ENCODE peak calls at places on chromosomes 1 and 21, in six cellular contexts. G is A549, Y is heart left ventricle, W is psoas muscle, O is lower lobe of right lung, M is left ventricle myocardium inferior. P is an unnamed sample.

GRCh38 chr1:29166291-29166878 is 15.3 kb downstream of the SRSF4 start:
- DNase-seq in M (no peak), G (no peak), O (peak), W (no peak), Y (no peak), P (no peak)

GRCh38 chr1:168783831-168784230 is 54.8 kb upstream of the DPT start:
- DNase-seq in O (no peak), M (no peak), W (no peak), Y (no peak), G (no peak), P (no peak)

GRCh38 chr1:173093721-173094450 is 43.1 kb upstream of the TNFSF18 start:
- DNase-seq in G (no peak), Y (no peak), M (no peak), O (no peak), W (no peak), P (no peak)

GRCh38 chr1:209627349-209628196 is 24.7 kb downstream of the LAMB3 start:
- DNase-seq in Y (peak), M (peak), G (peak), O (peak), W (peak), P (no peak)

GRCh38 chr1:157170677-157171515 is 32.7 kb upstream of the ETV3 start:
- DNase-seq in O (peak), Y (no peak), G (peak), M (no peak), W (no peak), P (no peak)

GRCh38 chr1:93734999-93735398 is 53.4 kb upstream of the BCAR3 start:
- DNase-seq in W (no peak), M (no peak), Y (no peak), G (no peak), O (no peak), P (no peak)

GRCh38 chr21:29215709-29216108 is 83.0 kb upstream of the BACH1 start:
- DNase-seq in O (no peak), G (no peak), Y (no peak), W (no peak), M (no peak), P (no peak)

GRCh38 chr1:214234635-214235025 is 46.3 kb upstream of the SMYD2 start:
- DNase-seq in W (no peak), Y (no peak), M (no peak), O (no peak), G (no peak), P (no peak)

GRCh38 chr1:226100436-226101347 is 38.2 kb downstream of the H3-3A start:
- DNase-seq in O (peak), G (peak), M (peak), Y (peak), W (no peak), P (peak)

GRCh38 chr1:5868931-5869500 is 123.2 kb downstream of the NPHP4 start:
- DNase-seq in Y (no peak), M (no peak), O (no peak), G (no peak), W (no peak), P (no peak)

GRCh38 chr1:43418858-43419257 is 29.2 kb downstream of the SZT2 start:
- DNase-seq in M (no peak), Y (no peak), G (no peak), O (no peak), W (no peak), P (no peak)

GRCh38 chr1:20328201-20328600 is 37.5 kb downstream of the VWA5B1 start:
- DNase-seq in M (no peak), W (no peak), O (no peak), Y (no peak), G (no peak), P (no peak)

GRCh38 chr1:17008208-17008855 is 3.4 kb downstream of the ATP13A2 start:
- DNase-seq in W (peak), M (no peak), O (no peak), G (no peak), Y (no peak), P (no peak)

GRCh38 chr1:159177273-159177907 is 6.0 kb downstream of the CADM3 start:
- DNase-seq in G (peak), W (no peak), Y (peak), M (no peak), O (no peak), P (peak)

GRCh38 chr1:225763815-225764548 is 13.6 kb upstream of the SRP9 start:
- DNase-seq in Y (peak), G (no peak), M (no peak), W (no peak), O (no peak), P (no peak)

GRCh38 chr1:22794691-22795090 is 84.1 kb downstream of the EPHB2 start:
- DNase-seq in Y (peak), M (peak), G (no peak), W (no peak), O (no peak), P (no peak)

GRCh38 chr1:89762431-89762800 is 58.4 kb upstream of the LRRC8D start:
- DNase-seq in M (no peak), W (no peak), G (no peak), Y (no peak), O (no peak), P (no peak)

GRCh38 chr1:214446772-214447556 is 104.4 kb downstream of the PTPN14 start:
- DNase-seq in O (no peak), W (no peak), G (peak), Y (no peak), M (no peak), P (peak)

GRCh38 chr1:238254935-238255334 is 364.2 kb upstream of the ZP4 start:
- DNase-seq in G (no peak), W (no peak), Y (no peak), M (no peak), O (no peak), P (no peak)

GRCh38 chr1:95076034-95076433 is 3.3 kb upstream of the ALG14 start:
- DNase-seq in O (no peak), M (no peak), G (no peak), Y (no peak), W (no peak), P (no peak)

GRCh38 chr1:95084317-95085176 is 11.8 kb upstream of the ALG14 start:
- DNase-seq in Y (no peak), O (no peak), M (no peak), W (no peak), G (peak), P (no peak)

GRCh38 chr1:95085376-95085775 is 12.6 kb upstream of the ALG14 start:
- DNase-seq in G (no peak), M (no peak), O (no peak), W (no peak), Y (no peak), P (no peak)

GRCh38 chr1:95080446-95080845 is 7.7 kb upstream of the ALG14 start:
- DNase-seq in Y (no peak), G (no peak), W (no peak), M (no peak), O (no peak), P (no peak)
- TF ChIP-seq CTCF in Y (no peak), G (no peak), W (no peak), M (no peak), O (no peak), P (no peak)

GRCh38 chr1:38420666-38421065 is 374.1 kb upstream of the POU3F1 start:
- DNase-seq in Y (no peak), G (no peak), W (no peak), O (no peak), M (no peak), P (no peak)
- H3K4me3 ChIP-seq in Y (no peak), G (no peak), W (no peak), O (no peak), M (no peak), P (no peak)

GRCh38 chr1:97238816-97239215 is 517.2 kb downstream of the PTBP2 start:
- DNase-seq in O (no peak), G (no peak), Y (no peak), M (no peak), W (no peak), P (no peak)

GRCh38 chr1:97247196-97247595 is 525.6 kb downstream of the PTBP2 start:
- DNase-seq in G (no peak), M (no peak), O (no peak), Y (no peak), W (no peak), P (no peak)

GRCh38 chr1:97245682-97246081 is 524.1 kb downstream of the PTBP2 start:
- DNase-seq in Y (no peak), M (no peak), G (no peak), W (no peak), O (no peak), P (peak)

DNA sequence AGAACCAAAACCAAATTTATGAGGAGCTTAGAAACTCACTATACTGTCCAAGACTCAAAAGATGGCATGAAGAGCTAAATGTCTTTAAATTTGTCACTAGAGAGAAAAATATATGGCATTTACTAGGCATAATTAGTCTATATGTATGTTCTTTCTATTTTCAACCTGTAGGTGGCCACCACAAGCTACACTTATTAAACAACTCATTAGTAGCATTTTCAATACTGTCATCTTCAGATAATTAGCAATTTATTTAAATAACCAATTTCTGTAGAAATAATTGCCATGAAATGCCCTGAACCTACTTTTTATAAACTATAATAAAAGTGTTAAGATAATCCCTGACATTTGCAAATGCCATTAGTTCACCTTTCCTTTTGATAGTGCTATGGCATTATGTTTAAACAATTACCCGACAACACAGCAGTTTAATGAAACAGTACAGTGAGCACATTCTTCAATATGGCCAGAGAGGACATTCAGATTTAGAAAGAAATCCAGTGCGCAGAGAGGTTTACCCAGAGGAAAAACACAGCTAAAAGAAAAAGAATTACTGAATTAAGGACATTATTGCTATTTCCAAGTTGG is 522.5 kb downstream of the PTBP2 start:
- DNase-seq in M (no peak), W (no peak), Y (no peak), G (no peak), O (no peak), P (no peak)
- TF ChIP-seq CTCF in M (peak), W (no peak), Y (peak), G (peak), O (peak), P (peak)

GRCh38 chr1:229340496-229340895 is 2.4 kb downstream of the CCSAP start:
- DNase-seq in M (no peak), Y (no peak), G (no peak), O (no peak), W (no peak), P (no peak)
- H3K4me3 ChIP-seq in M (no peak), Y (no peak), G (no peak), O (no peak), W (no peak), P (no peak)

GRCh38 chr21:17269760-17270159 is 243.1 kb upstream of the CXADR start:
- DNase-seq in G (no peak), O (no peak), Y (no peak), M (no peak), W (no peak), P (no peak)

DNA sequence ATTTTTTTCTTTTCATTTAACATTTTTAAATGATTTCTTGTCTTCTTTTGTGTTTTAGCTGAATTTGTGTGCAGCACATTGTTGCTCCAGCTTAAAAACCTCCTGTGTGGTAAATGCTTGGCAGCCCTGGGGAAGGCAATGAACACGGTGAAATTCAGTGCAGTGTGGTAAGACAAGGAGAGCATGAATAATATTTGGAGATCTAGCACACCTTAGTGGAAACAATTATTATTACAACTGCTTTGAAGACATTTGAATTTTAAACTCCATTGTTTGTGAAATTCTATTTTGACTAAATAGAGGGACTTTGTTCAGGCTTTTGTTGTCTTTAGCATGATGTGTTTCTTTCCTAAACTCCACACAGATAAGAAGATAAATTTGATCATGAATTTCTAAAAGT is 242.6 kb upstream of the CXADR start:
- DNase-seq in Y (peak), G (peak), M (peak), W (no peak), O (no peak), P (peak)
- TF ChIP-seq CTCF in Y (peak), G (peak), M (peak), W (peak), O (peak), P (peak)

DNA sequence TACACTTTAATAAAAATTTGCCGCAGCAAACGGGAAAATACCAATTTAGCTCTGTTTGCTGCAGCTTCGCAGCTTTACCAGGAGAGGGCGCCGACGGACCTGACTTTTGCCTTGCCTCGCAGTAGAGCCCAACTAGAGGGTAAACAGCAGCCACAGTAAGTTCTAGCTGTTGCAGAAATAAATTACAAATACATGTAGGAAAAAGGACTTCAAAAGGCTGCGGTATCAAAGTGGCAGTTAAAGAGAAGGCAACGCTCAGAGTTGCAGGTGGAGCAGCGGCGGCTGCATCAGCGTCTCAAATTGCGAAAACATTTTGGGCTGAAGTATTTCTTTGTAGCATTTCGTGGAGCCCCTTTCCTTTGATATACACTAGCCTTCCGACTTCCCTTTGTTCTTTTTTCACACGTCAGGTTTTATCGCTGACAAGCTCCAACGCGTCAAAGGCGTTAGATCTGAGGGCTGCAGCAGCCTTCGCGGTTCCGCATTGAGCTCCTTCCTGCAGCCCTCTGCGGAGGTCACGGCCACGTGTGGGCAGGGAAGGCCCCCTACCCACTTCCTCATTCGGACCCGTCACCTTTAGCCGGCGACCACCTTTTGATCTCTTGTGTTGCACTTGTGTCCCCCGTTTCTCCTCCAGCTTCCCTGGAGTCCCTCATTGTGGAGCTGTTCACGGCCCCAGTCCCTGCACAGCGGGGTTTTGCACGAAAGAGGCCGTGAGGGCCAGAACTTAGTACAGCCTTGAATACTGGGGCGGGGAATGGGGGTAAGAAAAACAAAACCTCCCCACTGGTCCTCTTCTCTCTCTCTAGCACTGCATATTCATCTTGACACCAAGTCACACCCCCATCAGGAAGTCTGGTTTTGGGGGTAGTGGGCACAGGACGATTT is 72.8 kb downstream of the S1PR1 start:
- DNase-seq in W (peak), G (peak), Y (peak), M (peak), O (peak), P (peak)
- H3K4me3 ChIP-seq in W (peak), G (no peak), Y (no peak), M (peak), O (peak), P (peak)

GRCh38 chr1:150532860-150533259 is 16.3 kb upstream of the ADAMTSL4 start:
- DNase-seq in W (no peak), M (no peak), O (no peak), G (no peak), Y (no peak), P (no peak)
- TF ChIP-seq CTCF in W (no peak), M (no peak), O (peak), G (no peak), Y (no peak), P (no peak)

GRCh38 chr1:9416506-9416905 is 122.8 kb upstream of the SLC25A33 start:
- DNase-seq in G (no peak), Y (no peak), W (no peak), O (no peak), M (no peak), P (no peak)
- H3K4me3 ChIP-seq in G (no peak), Y (no peak), W (no peak), O (no peak), M (no peak), P (no peak)